ENCODE peak calls at places on chromosomes 4 and X, in four cellular contexts. One of them, this sample, is unnamed.

GRCh38 chr4:150394046-150394445 is 187.9 kb upstream of the MAB21L2 start:
- DNase-seq in activated CD4-positive, alpha-beta T cell treated with anti-CD3 and anti-CD28 coated beads for 36 hours: no peak
- DNase-seq in stimulated activated CD4-positive, alpha-beta T cell treated with anti-CD3 and anti-CD28 coated beads, Interleukin-4, amount 100 ng/mL, for 48 hours: no peak
- DNase-seq in activated CD4-positive, alpha-beta memory T cell treated with anti-CD3 and anti-CD28 coated beads, Interleukin-2, amount 10 ng/mL, durations not matched to agents 7 days and 5 days: no peak
- DNase-seq in this sample: no peak

GRCh38 chr4:108943371-108943770 is 180.5 kb upstream of the ETNPPL start:
- DNase-seq in activated CD4-positive, alpha-beta T cell treated with anti-CD3 and anti-CD28 coated beads for 36 hours: no peak
- DNase-seq in stimulated activated CD4-positive, alpha-beta T cell treated with anti-CD3 and anti-CD28 coated beads, Interleukin-4, amount 100 ng/mL, for 48 hours: no peak
- DNase-seq in activated CD4-positive, alpha-beta memory T cell treated with anti-CD3 and anti-CD28 coated beads, Interleukin-2, amount 10 ng/mL, durations not matched to agents 7 days and 5 days: no peak
- DNase-seq in this sample: no peak

GRCh38 chrX:141375011-141375730 is 132.9 kb upstream of the SPANXC start:
- DNase-seq in activated CD4-positive, alpha-beta T cell treated with anti-CD3 and anti-CD28 coated beads for 36 hours: no peak
- DNase-seq in stimulated activated CD4-positive, alpha-beta T cell treated with anti-CD3 and anti-CD28 coated beads, Interleukin-4, amount 100 ng/mL, for 48 hours: no peak
- DNase-seq in activated CD4-positive, alpha-beta memory T cell treated with anti-CD3 and anti-CD28 coated beads, Interleukin-2, amount 10 ng/mL, durations not matched to agents 7 days and 5 days: no peak
- DNase-seq in this sample: no peak

GRCh38 chr4:68264875-68265565 is 19.5 kb upstream of the TMPRSS11B start:
- DNase-seq in activated CD4-positive, alpha-beta T cell treated with anti-CD3 and anti-CD28 coated beads for 36 hours: no peak
- DNase-seq in stimulated activated CD4-positive, alpha-beta T cell treated with anti-CD3 and anti-CD28 coated beads, Interleukin-4, amount 100 ng/mL, for 48 hours: no peak
- DNase-seq in activated CD4-positive, alpha-beta memory T cell treated with anti-CD3 and anti-CD28 coated beads, Interleukin-2, amount 10 ng/mL, durations not matched to agents 7 days and 5 days: no peak
- DNase-seq in this sample: no peak

GRCh38 chr4:73067971-73068394 is 1.5 kb downstream of the COX18 start:
- DNase-seq in activated CD4-positive, alpha-beta T cell treated with anti-CD3 and anti-CD28 coated beads for 36 hours: peak
- DNase-seq in stimulated activated CD4-positive, alpha-beta T cell treated with anti-CD3 and anti-CD28 coated beads, Interleukin-4, amount 100 ng/mL, for 48 hours: no peak
- DNase-seq in activated CD4-positive, alpha-beta memory T cell treated with anti-CD3 and anti-CD28 coated beads, Interleukin-2, amount 10 ng/mL, durations not matched to agents 7 days and 5 days: no peak
- DNase-seq in this sample: peak

GRCh38 chr4:118557298-118557851 is 127.8 kb upstream of the METTL14 start:
- DNase-seq in activated CD4-positive, alpha-beta T cell treated with anti-CD3 and anti-CD28 coated beads for 36 hours: peak
- DNase-seq in stimulated activated CD4-positive, alpha-beta T cell treated with anti-CD3 and anti-CD28 coated beads, Interleukin-4, amount 100 ng/mL, for 48 hours: no peak
- DNase-seq in activated CD4-positive, alpha-beta memory T cell treated with anti-CD3 and anti-CD28 coated beads, Interleukin-2, amount 10 ng/mL, durations not matched to agents 7 days and 5 days: no peak
- DNase-seq in this sample: no peak

GRCh38 chr4:44210750-44211149 is 237.9 kb downstream of the KCTD8 start:
- DNase-seq in activated CD4-positive, alpha-beta T cell treated with anti-CD3 and anti-CD28 coated beads for 36 hours: no peak
- DNase-seq in stimulated activated CD4-positive, alpha-beta T cell treated with anti-CD3 and anti-CD28 coated beads, Interleukin-4, amount 100 ng/mL, for 48 hours: no peak
- DNase-seq in activated CD4-positive, alpha-beta memory T cell treated with anti-CD3 and anti-CD28 coated beads, Interleukin-2, amount 10 ng/mL, durations not matched to agents 7 days and 5 days: no peak
- DNase-seq in this sample: no peak

GRCh38 chr4:173917255-173917960 is 366.1 kb downstream of the FBXO8 start:
- DNase-seq in activated CD4-positive, alpha-beta T cell treated with anti-CD3 and anti-CD28 coated beads for 36 hours: no peak
- DNase-seq in stimulated activated CD4-positive, alpha-beta T cell treated with anti-CD3 and anti-CD28 coated beads, Interleukin-4, amount 100 ng/mL, for 48 hours: no peak
- DNase-seq in activated CD4-positive, alpha-beta memory T cell treated with anti-CD3 and anti-CD28 coated beads, Interleukin-2, amount 10 ng/mL, durations not matched to agents 7 days and 5 days: no peak
- DNase-seq in this sample: no peak

GRCh38 chrX:6149231-6149870 is 79.3 kb downstream of the NLGN4X start:
- DNase-seq in activated CD4-positive, alpha-beta T cell treated with anti-CD3 and anti-CD28 coated beads for 36 hours: no peak
- DNase-seq in stimulated activated CD4-positive, alpha-beta T cell treated with anti-CD3 and anti-CD28 coated beads, Interleukin-4, amount 100 ng/mL, for 48 hours: no peak
- DNase-seq in activated CD4-positive, alpha-beta memory T cell treated with anti-CD3 and anti-CD28 coated beads, Interleukin-2, amount 10 ng/mL, durations not matched to agents 7 days and 5 days: no peak
- DNase-seq in this sample: no peak

GRCh38 chr4:28334221-28334620 is 1473.6 kb downstream of the STIM2 start:
- DNase-seq in activated CD4-positive, alpha-beta T cell treated with anti-CD3 and anti-CD28 coated beads for 36 hours: no peak
- DNase-seq in stimulated activated CD4-positive, alpha-beta T cell treated with anti-CD3 and anti-CD28 coated beads, Interleukin-4, amount 100 ng/mL, for 48 hours: no peak
- DNase-seq in activated CD4-positive, alpha-beta memory T cell treated with anti-CD3 and anti-CD28 coated beads, Interleukin-2, amount 10 ng/mL, durations not matched to agents 7 days and 5 days: no peak
- DNase-seq in this sample: no peak

GRCh38 chr4:99998062-99998880 is 48.2 kb upstream of the H2AZ1 start:
- DNase-seq in activated CD4-positive, alpha-beta T cell treated with anti-CD3 and anti-CD28 coated beads for 36 hours: no peak
- DNase-seq in stimulated activated CD4-positive, alpha-beta T cell treated with anti-CD3 and anti-CD28 coated beads, Interleukin-4, amount 100 ng/mL, for 48 hours: no peak
- DNase-seq in activated CD4-positive, alpha-beta memory T cell treated with anti-CD3 and anti-CD28 coated beads, Interleukin-2, amount 10 ng/mL, durations not matched to agents 7 days and 5 days: no peak
- DNase-seq in this sample: no peak